ENCODE peak calls at places on chromosomes 16 and 17, in four cellular contexts. R is nucleus accumbens, S is HEK293T, F is IMR-90. X is an unnamed sample.

GRCh38 chr17:8004899-8005298 is 2.5 kb downstream of the GUCY2D start:
- DNase-seq in R (no peak), S (no peak), F (peak), X (no peak)

GRCh38 chr16:87246269-87247065 is 70.7 kb downstream of the C16orf95 start:
- DNase-seq in R (no peak), F (no peak), S (no peak), X (no peak)

GRCh38 chr16:31181102-31181830 is 1.3 kb downstream of the FUS start:
- DNase-seq in R (no peak), S (no peak), F (peak), X (no peak)

GRCh38 chr17:62630365-62631085 is 3.1 kb downstream of the MRC2 start:
- DNase-seq in S (no peak), F (peak), R (no peak), X (no peak)

GRCh38 chr17:29568331-29569244 is at the start of gene TP53I13:
- DNase-seq in R (peak), S (peak), F (peak), X (peak)

GRCh38 chr17:6721744-6722143 is 8.6 kb upstream of the SLC13A5 start:
- DNase-seq in R (no peak), F (no peak), S (no peak), X (no peak)

GRCh38 chr16:89031715-89032659 is 55.0 kb upstream of the CBFA2T3 start:
- DNase-seq in S (no peak), R (no peak), F (no peak), X (peak)

GRCh38 chr17:36212958-36213357 is 2.1 kb downstream of the CCL4L2 start:
- DNase-seq in F (no peak), S (no peak), R (no peak), X (no peak)

GRCh38 chr16:89736554-89736953 is 15.2 kb downstream of the ZNF276 start:
- DNase-seq in R (no peak), F (no peak), S (no peak), X (no peak)

GRCh38 chr16:55494994-55495421 is 13.9 kb upstream of the LPCAT2 start:
- DNase-seq in R (peak), F (peak), S (no peak), X (no peak)

GRCh38 chr17:5897320-5897911 is 172.8 kb upstream of the WSCD1 start:
- DNase-seq in R (no peak), F (no peak), S (no peak), X (no peak)

GRCh38 chr16:4801962-4802658 is at the start of gene ROGDI:
- DNase-seq in R (peak), S (peak), F (peak), X (peak)

GRCh38 chr17:4796550-4796915 is 569 bp downstream of the PSMB6 start:
- DNase-seq in S (peak), F (peak), R (no peak), X (no peak)

GRCh38 chr16:84041881-84042280 is 714 bp downstream of the SLC38A8 start:
- DNase-seq in R (no peak), F (no peak), S (no peak), X (no peak)

GRCh38 chr16:85152414-85153030 is 40.2 kb upstream of the CIBAR2 start:
- DNase-seq in R (no peak), S (no peak), F (no peak), X (no peak)

GRCh38 chr17:66493283-66494019 is 191.0 kb downstream of the PRKCA start:
- DNase-seq in R (no peak), F (peak), S (no peak), X (no peak)

GRCh38 chr17:36475346-36475970 is 11.0 kb upstream of the ZNHIT3 start:
- DNase-seq in S (no peak), R (no peak), F (no peak), X (no peak)

GRCh38 chr16:74667215-74667765 is 613 bp upstream of the RFWD3 start:
- DNase-seq in R (peak), F (peak), S (no peak), X (no peak)

GRCh38 chr16:86567701-86568571 is 1.3 kb downstream of the FOXC2 start:
- DNase-seq in R (no peak), F (peak), S (no peak), X (no peak)

GRCh38 chr17:75475144-75475835 is 18.9 kb downstream of the TMEM94 start:
- DNase-seq in F (peak), R (no peak), S (no peak), X (no peak)

GRCh38 chr16:1822801-1823200 is 3.8 kb downstream of the HAGH start:
- DNase-seq in F (no peak), R (no peak), S (no peak), X (no peak)

GRCh38 chr17:2721603-2722002 is 10.0 kb upstream of the CLUH start:
- DNase-seq in S (no peak), F (no peak), R (no peak), X (no peak)

GRCh38 chr17:67546578-67547527 is 169.8 kb downstream of the PITPNC1 start:
- DNase-seq in R (no peak), F (peak), S (no peak), X (no peak)

GRCh38 chr17:29927546-29927945 is 2.5 kb downstream of the SSH2 start:
- DNase-seq in S (no peak), R (no peak), F (no peak), X (no peak)

GRCh38 chr16:51624083-51624775 is 473.2 kb upstream of the SALL1 start:
- DNase-seq in R (no peak), S (no peak), F (no peak), X (no peak)

GRCh38 chr16:23330161-23330560 is 28.1 kb downstream of the SCNN1B start:
- DNase-seq in F (no peak), S (no peak), R (no peak), X (no peak)

GRCh38 chr17:60163108-60163784 is 13.5 kb downstream of the CA4 start:
- DNase-seq in F (no peak), S (peak), R (no peak), X (no peak)

GRCh38 chr16:48113471-48113870 is 42.3 kb downstream of the ABCC12 start:
- DNase-seq in F (no peak), R (no peak), S (no peak), X (no peak)

GRCh38 chr16:65737831-65738230 is 616.0 kb upstream of the CDH11 start:
- DNase-seq in S (no peak), R (no peak), F (no peak), X (no peak)

GRCh38 chr16:57622361-57623250 is 5.8 kb upstream of the ADGRG1 start:
- DNase-seq in R (no peak), F (no peak), S (no peak), X (no peak)

GRCh38 chr16:16928532-16929101 is 542.1 kb downstream of the XYLT1 start:
- DNase-seq in S (no peak), R (no peak), F (no peak), X (no peak)

GRCh38 chr17:78529871-78530670 is 47.1 kb downstream of the DNAH17 start:
- DNase-seq in F (no peak), S (no peak), R (no peak), X (no peak)

GRCh38 chr17:59962739-59963318 is 1.7 kb downstream of the RNFT1 start:
- DNase-seq in F (no peak), S (no peak), R (no peak), X (no peak)

GRCh38 chr17:9427460-9428315 is 147.9 kb downstream of the STX8 start:
- DNase-seq in R (no peak), S (no peak), F (peak), X (no peak)